ENCODE peak calls at places on chromosome 18, in seven cellular contexts. One of them, this sample, is unnamed.

GRCh38 chr18:54004828-54005227 is 219.6 kb downstream of the MBD2 start:
- DNase-seq in WTC11: peak
- DNase-seq in foreskin keratinocyte: no peak
- DNase-seq in CD8-positive, alpha-beta T cell: no peak
- DNase-seq in stomach: no peak
- DNase-seq in thoracic aorta: no peak
- DNase-seq in fibroblast of the aortic adventitia: peak
- DNase-seq in this sample: no peak

GRCh38 chr18:26185267-26185666 is 41.0 kb upstream of the TAF4B start:
- DNase-seq in WTC11: no peak
- DNase-seq in foreskin keratinocyte: no peak
- DNase-seq in CD8-positive, alpha-beta T cell: no peak
- DNase-seq in stomach: no peak
- DNase-seq in thoracic aorta: no peak
- DNase-seq in fibroblast of the aortic adventitia: peak
- DNase-seq in this sample: no peak

GRCh38 chr18:9477509-9477908 is 2.2 kb downstream of the RALBP1 start:
- DNase-seq in WTC11: no peak
- DNase-seq in foreskin keratinocyte: no peak
- DNase-seq in CD8-positive, alpha-beta T cell: no peak
- DNase-seq in stomach: no peak
- DNase-seq in thoracic aorta: no peak
- DNase-seq in fibroblast of the aortic adventitia: no peak
- DNase-seq in this sample: no peak

GRCh38 chr18:44503854-44504253 is 176.8 kb upstream of the SETBP1 start:
- DNase-seq in WTC11: no peak
- DNase-seq in foreskin keratinocyte: no peak
- DNase-seq in CD8-positive, alpha-beta T cell: no peak
- DNase-seq in stomach: no peak
- DNase-seq in thoracic aorta: no peak
- DNase-seq in fibroblast of the aortic adventitia: no peak
- DNase-seq in this sample: no peak

GRCh38 chr18:74818776-74819175 is 221.1 kb downstream of the ZNF407 start:
- DNase-seq in WTC11: no peak
- DNase-seq in foreskin keratinocyte: no peak
- DNase-seq in CD8-positive, alpha-beta T cell: no peak
- DNase-seq in stomach: no peak
- DNase-seq in thoracic aorta: no peak
- DNase-seq in fibroblast of the aortic adventitia: no peak
- DNase-seq in this sample: no peak

GRCh38 chr18:66795011-66795410 is 191.1 kb upstream of the CDH19 start:
- DNase-seq in WTC11: no peak
- DNase-seq in foreskin keratinocyte: no peak
- DNase-seq in CD8-positive, alpha-beta T cell: no peak
- DNase-seq in stomach: no peak
- DNase-seq in thoracic aorta: no peak
- DNase-seq in fibroblast of the aortic adventitia: peak
- DNase-seq in this sample: no peak

GRCh38 chr18:41206341-41206740 is 748.7 kb upstream of the PIK3C3 start:
- DNase-seq in WTC11: no peak
- DNase-seq in foreskin keratinocyte: no peak
- DNase-seq in CD8-positive, alpha-beta T cell: no peak
- DNase-seq in stomach: no peak
- DNase-seq in thoracic aorta: no peak
- DNase-seq in fibroblast of the aortic adventitia: no peak
- DNase-seq in this sample: no peak

GRCh38 chr18:79489048-79489899 is 93.5 kb downstream of the NFATC1 start:
- DNase-seq in WTC11: no peak
- DNase-seq in foreskin keratinocyte: no peak
- DNase-seq in CD8-positive, alpha-beta T cell: no peak
- DNase-seq in stomach: no peak
- DNase-seq in thoracic aorta: no peak
- DNase-seq in fibroblast of the aortic adventitia: no peak
- DNase-seq in this sample: no peak

GRCh38 chr18:59269563-59270214 is 3.6 kb downstream of the RAX start:
- DNase-seq in WTC11: no peak
- DNase-seq in foreskin keratinocyte: no peak
- DNase-seq in CD8-positive, alpha-beta T cell: no peak
- DNase-seq in stomach: no peak
- DNase-seq in thoracic aorta: no peak
- DNase-seq in fibroblast of the aortic adventitia: no peak
- DNase-seq in this sample: no peak

GRCh38 chr18:12656671-12657047 is 1.2 kb downstream of the SPIRE1 start:
- DNase-seq in WTC11: no peak
- DNase-seq in foreskin keratinocyte: no peak
- DNase-seq in CD8-positive, alpha-beta T cell: no peak
- DNase-seq in stomach: no peak
- DNase-seq in thoracic aorta: no peak
- DNase-seq in fibroblast of the aortic adventitia: peak
- DNase-seq in this sample: no peak

GRCh38 chr18:55455938-55456337 is 132.1 kb downstream of the TCF4 start:
- DNase-seq in WTC11: no peak
- DNase-seq in foreskin keratinocyte: no peak
- DNase-seq in CD8-positive, alpha-beta T cell: no peak
- DNase-seq in stomach: no peak
- DNase-seq in thoracic aorta: no peak
- DNase-seq in fibroblast of the aortic adventitia: no peak
- DNase-seq in this sample: no peak

GRCh38 chr18:58249677-58250076 is 205.7 kb downstream of the NEDD4L start:
- DNase-seq in WTC11: no peak
- DNase-seq in foreskin keratinocyte: no peak
- DNase-seq in CD8-positive, alpha-beta T cell: no peak
- DNase-seq in stomach: no peak
- DNase-seq in thoracic aorta: no peak
- DNase-seq in fibroblast of the aortic adventitia: peak
- DNase-seq in this sample: no peak

GRCh38 chr18:9950289-9951016 is 36.6 kb downstream of the VAPA start:
- DNase-seq in WTC11: no peak
- DNase-seq in foreskin keratinocyte: no peak
- DNase-seq in CD8-positive, alpha-beta T cell: no peak
- DNase-seq in stomach: no peak
- DNase-seq in thoracic aorta: no peak
- DNase-seq in fibroblast of the aortic adventitia: peak
- DNase-seq in this sample: no peak

GRCh38 chr18:51009071-51009470 is 20.9 kb upstream of the SMAD4 start:
- DNase-seq in WTC11: no peak
- DNase-seq in foreskin keratinocyte: no peak
- DNase-seq in CD8-positive, alpha-beta T cell: no peak
- DNase-seq in stomach: no peak
- DNase-seq in thoracic aorta: no peak
- DNase-seq in fibroblast of the aortic adventitia: peak
- DNase-seq in this sample: no peak

GRCh38 chr18:79375441-79375840 is 20.3 kb upstream of the NFATC1 start:
- DNase-seq in WTC11: no peak
- DNase-seq in foreskin keratinocyte: no peak
- DNase-seq in CD8-positive, alpha-beta T cell: no peak
- DNase-seq in stomach: no peak
- DNase-seq in thoracic aorta: no peak
- DNase-seq in fibroblast of the aortic adventitia: no peak
- DNase-seq in this sample: no peak

GRCh38 chr18:26405190-26405781 is 143.1 kb downstream of the KCTD1 start:
- DNase-seq in WTC11: peak
- DNase-seq in foreskin keratinocyte: no peak
- DNase-seq in CD8-positive, alpha-beta T cell: no peak
- DNase-seq in stomach: peak
- DNase-seq in thoracic aorta: no peak
- DNase-seq in fibroblast of the aortic adventitia: peak
- DNase-seq in this sample: peak

GRCh38 chr18:13581055-13581454 is 145.3 kb downstream of the FAM210A start:
- DNase-seq in WTC11: no peak
- DNase-seq in foreskin keratinocyte: no peak
- DNase-seq in CD8-positive, alpha-beta T cell: no peak
- DNase-seq in stomach: no peak
- DNase-seq in thoracic aorta: no peak
- DNase-seq in fibroblast of the aortic adventitia: no peak
- DNase-seq in this sample: no peak

GRCh38 chr18:9741461-9741820 is 33.3 kb downstream of the RAB31 start:
- DNase-seq in WTC11: no peak
- DNase-seq in foreskin keratinocyte: no peak
- DNase-seq in CD8-positive, alpha-beta T cell: no peak
- DNase-seq in stomach: no peak
- DNase-seq in thoracic aorta: no peak
- DNase-seq in fibroblast of the aortic adventitia: no peak
- DNase-seq in this sample: no peak

GRCh38 chr18:634551-635045 is 22.9 kb upstream of the TYMS start:
- DNase-seq in WTC11: no peak
- DNase-seq in foreskin keratinocyte: peak
- DNase-seq in CD8-positive, alpha-beta T cell: no peak
- DNase-seq in stomach: no peak
- DNase-seq in thoracic aorta: no peak
- DNase-seq in fibroblast of the aortic adventitia: peak
- DNase-seq in this sample: no peak

GRCh38 chr18:48952287-48953095 is 1.7 kb upstream of the SMAD7 start:
- DNase-seq in WTC11: peak
- DNase-seq in foreskin keratinocyte: no peak
- DNase-seq in CD8-positive, alpha-beta T cell: peak
- DNase-seq in stomach: peak
- DNase-seq in thoracic aorta: peak
- DNase-seq in fibroblast of the aortic adventitia: peak
- DNase-seq in this sample: peak

GRCh38 chr18:9683418-9684396 is 24.4 kb upstream of the RAB31 start:
- DNase-seq in WTC11: no peak
- DNase-seq in foreskin keratinocyte: no peak
- DNase-seq in CD8-positive, alpha-beta T cell: no peak
- DNase-seq in stomach: peak
- DNase-seq in thoracic aorta: no peak
- DNase-seq in fibroblast of the aortic adventitia: peak
- DNase-seq in this sample: no peak

GRCh38 chr18:23422751-23423418 is 30.2 kb upstream of the RIOK3 start:
- DNase-seq in WTC11: no peak
- DNase-seq in foreskin keratinocyte: peak
- DNase-seq in CD8-positive, alpha-beta T cell: no peak
- DNase-seq in stomach: peak
- DNase-seq in thoracic aorta: peak
- DNase-seq in fibroblast of the aortic adventitia: peak
- DNase-seq in this sample: no peak

DNA sequence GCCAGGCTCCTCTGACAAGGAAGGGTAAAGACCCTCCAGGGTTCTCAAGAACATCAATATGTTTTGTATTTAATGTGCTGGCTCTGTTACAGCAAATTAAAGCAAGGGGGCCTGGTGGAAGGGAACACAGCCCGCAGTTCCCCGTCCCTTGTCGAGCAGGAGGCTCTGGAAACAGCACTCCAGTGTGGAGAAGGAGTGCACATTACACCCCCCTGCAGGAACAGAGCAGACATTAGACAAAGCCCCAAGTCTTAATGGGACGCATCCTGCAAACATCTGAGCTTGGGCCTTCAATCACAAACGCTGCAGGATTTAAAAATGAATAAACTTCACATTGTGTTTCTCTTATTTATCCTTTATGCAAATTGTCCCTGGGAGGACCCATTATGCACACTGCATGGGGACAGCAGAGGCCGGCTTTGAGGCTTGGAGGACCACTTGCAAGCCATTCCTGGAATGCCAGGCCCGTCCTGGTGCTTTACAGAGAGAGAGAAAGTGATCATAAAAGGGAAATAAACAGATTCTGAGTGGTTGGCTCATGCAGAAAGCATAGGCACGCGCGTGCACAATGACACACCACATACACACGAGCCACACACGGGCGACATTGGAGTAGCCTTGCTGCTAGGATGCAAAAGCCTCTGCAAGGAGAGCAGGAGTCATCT is 328.7 kb downstream of the SMAD2 start:
- DNase-seq in WTC11: no peak
- DNase-seq in foreskin keratinocyte: peak
- DNase-seq in CD8-positive, alpha-beta T cell: no peak
- DNase-seq in stomach: no peak
- DNase-seq in thoracic aorta: no peak
- DNase-seq in fibroblast of the aortic adventitia: no peak
- DNase-seq in this sample: no peak
- TF ChIP-seq CTCF in WTC11: no peak
- TF ChIP-seq CTCF in foreskin keratinocyte: no peak
- TF ChIP-seq CTCF in CD8-positive, alpha-beta T cell: no peak
- TF ChIP-seq CTCF in stomach: no peak
- TF ChIP-seq CTCF in thoracic aorta: no peak
- TF ChIP-seq CTCF in fibroblast of the aortic adventitia: no peak
- TF ChIP-seq CTCF in this sample: no peak

DNA sequence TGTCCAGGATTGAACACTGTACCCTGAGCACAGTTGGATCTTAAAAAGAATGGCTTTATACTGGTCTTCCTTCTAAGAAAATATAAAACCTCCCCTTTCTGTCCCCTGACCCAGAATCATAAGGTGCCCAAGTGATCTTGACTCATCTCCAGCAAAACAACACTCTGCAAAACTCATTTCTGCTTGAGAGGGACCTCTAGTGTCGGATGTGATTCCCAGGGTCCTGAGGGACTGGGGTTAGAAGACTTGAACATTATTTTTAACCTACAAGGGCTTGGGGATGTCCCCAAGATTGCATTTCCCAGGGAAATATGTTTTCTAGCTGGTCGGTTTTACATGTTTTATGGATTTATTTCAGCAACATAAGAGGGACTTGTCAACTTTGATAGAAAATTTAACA is 1318.5 kb upstream of the CELF4 start:
- DNase-seq in WTC11: no peak
- DNase-seq in foreskin keratinocyte: no peak
- DNase-seq in CD8-positive, alpha-beta T cell: no peak
- DNase-seq in stomach: no peak
- DNase-seq in thoracic aorta: no peak
- DNase-seq in fibroblast of the aortic adventitia: no peak
- DNase-seq in this sample: no peak
- TF ChIP-seq CTCF in WTC11: no peak
- TF ChIP-seq CTCF in foreskin keratinocyte: peak
- TF ChIP-seq CTCF in CD8-positive, alpha-beta T cell: no peak
- TF ChIP-seq CTCF in stomach: no peak
- TF ChIP-seq CTCF in thoracic aorta: no peak
- TF ChIP-seq CTCF in fibroblast of the aortic adventitia: no peak
- TF ChIP-seq CTCF in this sample: no peak

DNA sequence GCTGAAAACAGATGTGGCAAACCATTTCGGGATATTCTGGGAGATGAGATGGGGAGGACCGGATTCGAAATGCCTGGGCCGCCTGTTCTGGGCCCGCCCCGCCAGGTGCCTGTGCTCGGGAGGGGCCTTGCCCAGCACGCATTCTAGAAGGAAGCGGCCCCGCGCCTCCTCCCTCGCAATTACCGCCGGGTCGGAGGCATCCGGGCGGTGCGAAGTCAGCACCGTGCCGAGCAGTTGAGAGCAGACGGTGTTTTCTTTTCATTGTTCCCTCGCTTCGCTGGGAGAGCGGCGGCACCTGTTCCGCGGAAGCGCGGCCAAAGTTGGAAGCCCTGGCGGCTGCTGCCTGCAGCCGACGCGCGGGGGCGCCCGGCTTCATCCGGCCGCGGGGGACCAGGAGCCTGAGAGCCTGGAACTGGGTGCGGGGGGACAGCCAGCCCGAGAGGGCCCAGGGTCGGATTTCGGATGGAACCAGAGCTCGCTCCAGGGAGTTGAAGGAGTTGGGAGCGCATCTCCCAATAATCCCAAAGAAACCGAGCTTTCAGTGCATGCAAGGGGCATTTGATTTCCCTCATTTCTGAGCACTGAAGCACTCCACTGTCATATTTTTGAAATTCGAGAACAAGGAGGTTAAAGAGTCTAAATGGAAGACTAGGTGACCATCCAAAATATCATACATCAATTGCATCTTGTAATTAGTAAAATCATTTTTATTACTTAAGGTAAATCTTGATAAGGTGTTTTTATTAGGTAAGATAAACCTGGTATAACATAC is 241.8 kb upstream of the RAB12 start:
- DNase-seq in WTC11: peak
- DNase-seq in foreskin keratinocyte: no peak
- DNase-seq in CD8-positive, alpha-beta T cell: no peak
- DNase-seq in stomach: peak
- DNase-seq in thoracic aorta: no peak
- DNase-seq in fibroblast of the aortic adventitia: no peak
- DNase-seq in this sample: peak
- TF ChIP-seq CTCF in WTC11: no peak
- TF ChIP-seq CTCF in foreskin keratinocyte: peak
- TF ChIP-seq CTCF in CD8-positive, alpha-beta T cell: no peak
- TF ChIP-seq CTCF in stomach: no peak
- TF ChIP-seq CTCF in thoracic aorta: peak
- TF ChIP-seq CTCF in fibroblast of the aortic adventitia: peak
- TF ChIP-seq CTCF in this sample: peak

GRCh38 chr18:36411745-36412168 is 114.2 kb downstream of the FHOD3 start:
- DNase-seq in WTC11: peak
- DNase-seq in foreskin keratinocyte: no peak
- DNase-seq in CD8-positive, alpha-beta T cell: no peak
- DNase-seq in stomach: no peak
- DNase-seq in thoracic aorta: no peak
- DNase-seq in fibroblast of the aortic adventitia: peak
- DNase-seq in this sample: peak
- TF ChIP-seq CTCF in WTC11: peak
- TF ChIP-seq CTCF in foreskin keratinocyte: peak
- TF ChIP-seq CTCF in CD8-positive, alpha-beta T cell: no peak
- TF ChIP-seq CTCF in stomach: no peak
- TF ChIP-seq CTCF in thoracic aorta: peak
- TF ChIP-seq CTCF in fibroblast of the aortic adventitia: peak
- TF ChIP-seq CTCF in this sample: peak